ENCODE peak calls at places on chromosomes 7 and 10, in nine cellular contexts. C is NCI-H345, B is neuronal stem cell, Q is ELF-1, U is RWPE1, Z is anterior cingulate cortex, S is aorta, W is T-helper 9 cell, F is IMR-90. P is an unnamed sample.

GRCh38 chr10:33273295-33274002 is 61.0 kb downstream of the NRP1 start:
- DNase-seq in Z (peak), Q (no peak), B (peak), W (no peak), U (peak), F (peak), S (peak), C (peak), P (peak)

GRCh38 chr10:32938554-32939061 is 19.4 kb downstream of the ITGB1 start:
- DNase-seq in B (no peak), U (no peak), Z (no peak), S (no peak), C (peak), F (no peak), Q (peak), W (no peak), P (no peak)

GRCh38 chr10:2658780-2659179 is 408.6 kb upstream of the PFKP start:
- DNase-seq in Q (no peak), B (no peak), W (no peak), U (no peak), C (no peak), S (no peak), Z (no peak), F (no peak), P (no peak)

GRCh38 chr7:985915-986741 is 3.1 kb downstream of the CYP2W1 start:
- DNase-seq in S (no peak), F (peak), B (no peak), C (no peak), W (no peak), Z (no peak), U (no peak), Q (no peak), P (peak)

GRCh38 chr7:584122-584465 is 64.4 kb upstream of the PDGFA start:
- DNase-seq in W (peak), S (peak), Q (no peak), B (no peak), U (no peak), Z (peak), C (no peak), F (no peak), P (no peak)

GRCh38 chr7:47489624-47490023 is 92.3 kb downstream of the TNS3 start:
- DNase-seq in U (no peak), Z (no peak), B (no peak), F (no peak), W (no peak), S (peak), Q (peak), C (no peak), P (no peak)

GRCh38 chr7:134083766-134084487 is 43.2 kb upstream of the LRGUK start:
- DNase-seq in Q (no peak), W (no peak), C (no peak), Z (no peak), B (no peak), F (peak), U (peak), S (no peak), P (peak)

GRCh38 chr10:47365561-47365960 is 17.4 kb downstream of the RBP3 start:
- DNase-seq in Q (no peak), F (no peak), W (no peak), B (no peak), U (no peak), S (no peak), Z (no peak), C (no peak), P (no peak)

GRCh38 chr10:119595715-119596515 is 849 bp downstream of the TIAL1 start:
- DNase-seq in S (peak), W (peak), Z (peak), U (peak), F (peak), C (peak), B (no peak), Q (peak), P (peak)

GRCh38 chr10:93028881-93029280 is 31.7 kb upstream of the CYP26C1 start:
- DNase-seq in S (no peak), W (no peak), Q (no peak), F (peak), Z (no peak), C (no peak), B (no peak), U (peak), P (peak)

GRCh38 chr10:28241766-28242399 is 61.0 kb downstream of the MPP7 start:
- DNase-seq in B (peak), F (peak), U (peak), W (peak), Q (no peak), C (peak), Z (no peak), S (no peak), P (peak)

GRCh38 chr7:105454921-105455320 is 66.2 kb upstream of the SRPK2 start:
- DNase-seq in F (no peak), Q (no peak), W (no peak), S (no peak), B (no peak), U (peak), C (no peak), Z (no peak), P (no peak)

GRCh38 chr7:50939026-50939425 is 156.3 kb upstream of the GRB10 start:
- DNase-seq in F (peak), C (no peak), Z (no peak), Q (no peak), S (no peak), B (no peak), U (no peak), W (no peak), P (peak)

GRCh38 chr7:150909192-150909591 is 56.9 kb downstream of the AOC1 start:
- DNase-seq in F (no peak), U (no peak), B (no peak), C (no peak), Q (no peak), Z (no peak), W (peak), S (no peak), P (peak)

GRCh38 chr10:95798307-95798850 is 42.4 kb downstream of the ENTPD1 start:
- DNase-seq in B (no peak), W (no peak), Q (no peak), F (no peak), C (no peak), S (no peak), U (no peak), Z (no peak), P (no peak)

GRCh38 chr10:24674892-24675632 is 48.6 kb downstream of the ARHGAP21 start:
- DNase-seq in W (no peak), F (no peak), B (no peak), S (no peak), U (no peak), Z (no peak), Q (no peak), C (no peak), P (no peak)

GRCh38 chr10:17847586-17848296 is 38.6 kb downstream of the MRC1 start:
- DNase-seq in C (no peak), S (no peak), B (peak), F (peak), U (no peak), Z (no peak), W (no peak), Q (peak), P (peak)

GRCh38 chr10:17386021-17386420 is 68.4 kb downstream of the ST8SIA6 start:
- DNase-seq in Q (no peak), U (no peak), F (no peak), W (no peak), S (no peak), B (no peak), Z (no peak), C (no peak), P (no peak)

GRCh38 chr7:157670490-157671357 is 333.9 kb downstream of the DNAJB6 start:
- DNase-seq in W (no peak), C (no peak), U (no peak), B (peak), Z (no peak), F (no peak), Q (peak), S (no peak), P (no peak)

GRCh38 chr7:78141533-78142281 is 343.1 kb downstream of the PHTF2 start:
- DNase-seq in C (no peak), S (no peak), B (no peak), F (peak), W (no peak), Z (peak), Q (no peak), U (no peak), P (peak)

GRCh38 chr7:130896051-130896881 is 162.3 kb upstream of the KLF14 start:
- DNase-seq in B (no peak), C (no peak), U (no peak), S (no peak), F (peak), Q (no peak), Z (no peak), W (no peak), P (no peak)